ENCODE peak calls at places on chromosomes 16 and 17, in five cellular contexts. C, G, F, M and Y are unnamed samples.

GRCh38 chr17:4853195-4853762 is 20.1 kb downstream of the MINK1 start:
- DNase-seq in M (no peak), G (peak; percentile 17), C (no peak), F (no peak), Y (no peak)

GRCh38 chr17:42459983-42460300 is 1.3 kb downstream of the ATP6V0A1 start:
- DNase-seq in G (no peak), M (no peak), F (no peak), C (no peak), Y (no peak)

GRCh38 chr16:83878838-83879237 is 20.1 kb upstream of the MLYCD start:
- DNase-seq in G (no peak), C (no peak), M (no peak), F (no peak), Y (no peak)

GRCh38 chr17:12856451-12856850 is 67.2 kb downstream of the ARHGAP44 start:
- DNase-seq in M (no peak), G (no peak), C (no peak), F (no peak), Y (no peak)

GRCh38 chr17:67845374-67845773 is 20.1 kb downstream of the BPTF start:
- DNase-seq in F (no peak), M (no peak), C (no peak), G (no peak), Y (no peak)

GRCh38 chr17:8056232-8056975 is 17.5 kb downstream of the ALOX15B start:
- DNase-seq in C (peak; percentile 58), G (no peak), F (no peak), M (no peak), Y (no peak)

GRCh38 chr16:5143761-5144620 is 46.4 kb upstream of the EEF2KMT start:
- DNase-seq in G (no peak), F (no peak), C (no peak), M (no peak), Y (no peak)

GRCh38 chr17:7260601-7261376 is 1.5 kb downstream of the CLDN7 start:
- DNase-seq in M (no peak), F (no peak), G (peak; percentile 27), C (peak; percentile 36), Y (no peak)

GRCh38 chr17:77186141-77186604 is 45.4 kb downstream of the SEC14L1 start:
- DNase-seq in C (no peak), G (no peak), M (no peak), F (no peak), Y (peak; percentile 28)

GRCh38 chr17:76716834-76717205 is 6.1 kb upstream of the MXRA7 start:
- DNase-seq in M (no peak), C (peak; percentile 34), F (no peak), G (no peak), Y (no peak)

GRCh38 chr16:51562896-51563295 is 411.8 kb upstream of the SALL1 start:
- DNase-seq in G (no peak), F (no peak), M (no peak), C (no peak), Y (no peak)

GRCh38 chr16:20650400-20651159 is 46.9 kb downstream of the ACSM1 start:
- DNase-seq in G (no peak), M (no peak), C (no peak), F (no peak), Y (no peak)

GRCh38 chr16:4370570-4371480 is 823 bp upstream of the VASN start:
- DNase-seq in G (no peak), C (peak; percentile 86), F (no peak), M (no peak), Y (peak; percentile 75)

GRCh38 chr17:80791758-80792284 is 199.8 kb upstream of the CHMP6 start:
- DNase-seq in F (no peak), G (no peak), M (no peak), C (no peak), Y (no peak)

GRCh38 chr16:17419266-17419665 is 51.5 kb downstream of the XYLT1 start:
- DNase-seq in C (no peak), G (no peak), F (no peak), M (no peak), Y (no peak)

GRCh38 chr16:14529010-14529669 is 100.9 kb downstream of the PARN start:
- DNase-seq in C (peak; percentile 54), F (no peak), G (peak; percentile 41), M (peak; percentile 13), Y (peak; percentile 63)

GRCh38 chr16:56911771-56912541 is 20.0 kb upstream of the HERPUD1 start:
- DNase-seq in G (no peak), F (no peak), M (no peak), C (peak; percentile 64), Y (peak; percentile 23)